ENCODE peak calls at places on chromosomes 6 and 20, in five cellular contexts. C, N, J, W and D are unnamed samples.

GRCh38 chr20:976033-976432 is 26.1 kb downstream of the RSPO4 start:
- DNase-seq in N (no peak), C (no peak), W (no peak), J (no peak), D (no peak)

GRCh38 chr6:127641905-127642304 is 64.9 kb downstream of the C6orf58 start:
- DNase-seq in C (peak), W (peak), J (no peak), N (peak), D (peak)

GRCh38 chr6:87700351-87700728 is 1.7 kb downstream of the AKIRIN2 start:
- DNase-seq in N (no peak), J (no peak), C (no peak), W (no peak), D (no peak)

GRCh38 chr6:72657798-72658197 is 35.9 kb downstream of the KCNQ5 start:
- DNase-seq in J (no peak), N (peak), C (peak), W (no peak), D (peak)

GRCh38 chr6:154080434-154081189 is 41.6 kb downstream of the OPRM1 start:
- DNase-seq in J (no peak), N (no peak), W (no peak), C (no peak), D (no peak)

GRCh38 chr6:11650711-11651110 is 113.2 kb downstream of the TMEM170B start:
- DNase-seq in J (no peak), W (no peak), N (peak), C (no peak), D (no peak)

GRCh38 chr6:15329154-15329781 is 83.4 kb downstream of the JARID2 start:
- DNase-seq in C (peak), W (no peak), N (peak), J (no peak), D (peak)

GRCh38 chr20:64234291-64234791 is 21.2 kb upstream of the PCMTD2 start:
- DNase-seq in N (no peak), C (no peak), W (no peak), J (no peak), D (no peak)

GRCh38 chr20:46306743-46307138 is 1.6 kb downstream of the CDH22 start:
- DNase-seq in C (no peak), W (no peak), J (no peak), N (no peak), D (no peak)

GRCh38 chr20:40339661-40340449 is 349.2 kb downstream of the MAFB start:
- DNase-seq in J (no peak), N (no peak), W (no peak), C (no peak), D (peak)

GRCh38 chr6:14353798-14354197 is 236.2 kb downstream of the CD83 start:
- DNase-seq in C (no peak), W (no peak), N (no peak), J (no peak), D (no peak)

GRCh38 chr6:37396571-37397185 is 36.3 kb upstream of the CMTR1 start:
- DNase-seq in J (no peak), C (peak), N (peak), W (no peak), D (peak)

GRCh38 chr20:17810847-17811604 is 111.3 kb downstream of the BANF2 start:
- DNase-seq in C (no peak), J (no peak), N (no peak), W (no peak), D (no peak)

GRCh38 chr20:50980851-50981713 is 22.5 kb downstream of the MOCS3 start:
- DNase-seq in J (peak), W (peak), N (peak), C (peak), D (peak)

GRCh38 chr6:11615214-11615602 is 77.7 kb downstream of the TMEM170B start:
- DNase-seq in N (peak), J (no peak), W (no peak), C (peak), D (peak)